ENCODE peak calls at places on chromosomes 2 and 18, in six cellular contexts. Q, M, J, K, W and I are unnamed samples.

GRCh38 chr2:21819475-21819874 is 695.7 kb downstream of the TDRD15 start:
- DNase-seq in M (no peak), J (no peak), W (no peak), K (no peak), Q (no peak), I (peak)

GRCh38 chr2:67650292-67651133 is 253.4 kb downstream of the ETAA1 start:
- DNase-seq in J (peak), W (peak), Q (no peak), K (peak), M (peak), I (peak)

GRCh38 chr2:58541511-58541910 is 300.4 kb upstream of the FANCL start:
- DNase-seq in Q (no peak), W (no peak), J (no peak), M (no peak), K (no peak), I (no peak)

GRCh38 chr2:26693287-26693849 is 846 bp downstream of the KCNK3 start:
- DNase-seq in Q (no peak), K (peak), W (no peak), J (no peak), M (peak), I (no peak)

GRCh38 chr18:79487198-79488165 is 91.8 kb downstream of the NFATC1 start:
- DNase-seq in J (no peak), K (peak), M (no peak), Q (no peak), W (no peak), I (no peak)

GRCh38 chr2:128237911-128238697 is 80.6 kb downstream of the HS6ST1 start:
- DNase-seq in M (no peak), Q (peak), W (no peak), K (no peak), J (no peak), I (no peak)

GRCh38 chr2:214103199-214104001 is 307.5 kb upstream of the VWC2L start:
- DNase-seq in W (no peak), J (no peak), Q (no peak), K (no peak), M (no peak), I (no peak)

GRCh38 chr18:10771053-10771709 is 245.4 kb downstream of the NAPG start:
- DNase-seq in M (no peak), J (no peak), Q (no peak), W (no peak), K (no peak), I (peak)

GRCh38 chr2:204468689-204469429 is 76.4 kb upstream of the PARD3B start:
- DNase-seq in K (no peak), W (peak), M (no peak), J (peak), Q (no peak), I (peak)

GRCh38 chr18:8890957-8891464 is 185.7 kb downstream of the MTCL1 start:
- DNase-seq in K (no peak), Q (no peak), J (peak), M (no peak), W (peak), I (peak)

GRCh38 chr2:27431395-27431794 is 3.0 kb downstream of the NRBP1 start:
- DNase-seq in K (no peak), W (peak), Q (no peak), J (peak), M (no peak), I (peak)

GRCh38 chr2:220593526-220593925 is 966.1 kb downstream of the SLC4A3 start:
- DNase-seq in J (no peak), K (no peak), W (no peak), M (no peak), Q (no peak), I (no peak)

GRCh38 chr2:24613154-24613814 is 122.2 kb downstream of the NCOA1 start:
- DNase-seq in Q (no peak), J (peak), M (peak), W (peak), K (no peak), I (peak)

GRCh38 chr2:226796840-226797288 is 2.8 kb downstream of the IRS1 start:
- DNase-seq in Q (no peak), J (no peak), M (no peak), W (peak), K (peak), I (peak)

GRCh38 chr2:215830313-215830712 is 183.0 kb downstream of the MREG start:
- DNase-seq in W (peak), J (peak), K (peak), Q (no peak), M (no peak), I (peak)

GRCh38 chr2:202541137-202541536 is 93.6 kb upstream of the FAM117B start:
- DNase-seq in J (peak), Q (no peak), K (no peak), M (no peak), W (no peak), I (no peak)

GRCh38 chr18:34159691-34160185 is 65.0 kb downstream of the NOL4 start:
- DNase-seq in Q (no peak), W (no peak), M (no peak), K (no peak), J (no peak), I (no peak)

GRCh38 chr2:161138429-161138828 is 21.8 kb upstream of the TANK start:
- DNase-seq in W (no peak), M (no peak), K (no peak), J (no peak), Q (no peak), I (no peak)

GRCh38 chr2:68734176-68734575 is 435 bp upstream of the ARHGAP25 start:
- DNase-seq in Q (peak), J (no peak), K (no peak), W (no peak), M (no peak), I (no peak)

GRCh38 chr18:13878858-13879257 is 36.5 kb downstream of the MC2R start:
- DNase-seq in Q (no peak), J (no peak), W (no peak), K (no peak), M (no peak), I (no peak)

GRCh38 chr2:178804791-178805190 is 2.4 kb downstream of the TTN start:
- DNase-seq in W (peak), J (no peak), M (peak), Q (no peak), K (no peak), I (peak)

GRCh38 chr2:86445436-86445835 is 4.3 kb downstream of the KDM3A start:
- DNase-seq in K (no peak), M (no peak), W (no peak), J (no peak), Q (no peak), I (no peak)

GRCh38 chr2:237614151-237614720 is 13.2 kb upstream of the LRRFIP1 start:
- DNase-seq in K (no peak), M (peak), Q (no peak), W (no peak), J (peak), I (no peak)
- TF ChIP-seq CTCF in K (no peak), M (peak), Q (no peak), W (no peak), J (no peak), I (no peak)

GRCh38 chr2:100736121-100736915 is 83.6 kb upstream of the NPAS2 start:
- DNase-seq in J (no peak), Q (no peak), W (no peak), K (no peak), M (no peak), I (no peak)

GRCh38 chr2:100733344-100734187 is 86.4 kb upstream of the NPAS2 start:
- DNase-seq in W (peak), Q (no peak), J (peak), M (peak), K (no peak), I (peak)

GRCh38 chr2:100731535-100731981 is 88.4 kb upstream of the NPAS2 start:
- DNase-seq in J (peak), W (peak), M (no peak), K (no peak), Q (no peak), I (peak)

GRCh38 chr2:100726866-100727265 is 93.1 kb upstream of the NPAS2 start:
- DNase-seq in K (no peak), Q (no peak), J (no peak), M (no peak), W (no peak), I (no peak)

DNA sequence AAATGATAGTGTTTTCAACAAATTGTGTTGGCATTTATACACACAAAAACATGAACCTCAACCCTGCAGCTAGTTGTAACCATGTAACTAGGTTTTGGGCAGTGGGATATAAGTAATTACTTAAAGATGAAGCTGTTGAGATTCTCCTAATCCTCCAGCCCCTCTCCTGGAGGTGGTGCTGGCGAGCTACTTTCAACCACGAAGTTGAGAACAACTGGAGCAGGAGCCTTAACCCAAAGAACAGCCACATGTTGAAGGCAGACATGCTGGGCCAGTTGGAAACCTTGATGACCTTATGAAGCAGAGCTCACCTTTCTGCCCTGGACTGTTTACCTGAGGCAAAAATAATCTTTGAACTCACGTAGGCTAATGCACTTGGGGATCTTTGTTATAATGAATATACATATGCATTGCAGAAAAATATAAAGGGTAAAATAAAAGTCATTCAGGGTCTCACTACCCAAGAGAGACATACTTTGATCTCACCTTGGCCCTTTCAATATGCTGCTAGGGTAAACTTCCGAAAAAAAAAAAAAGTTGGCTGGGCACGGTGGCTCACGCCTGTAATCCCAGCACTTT is 89.6 kb upstream of the NPAS2 start:
- DNase-seq in M (peak), K (peak), W (peak), Q (peak), J (peak), I (peak)
- TF ChIP-seq CTCF in M (peak), K (peak), W (peak), Q (peak), J (peak), I (peak)

DNA sequence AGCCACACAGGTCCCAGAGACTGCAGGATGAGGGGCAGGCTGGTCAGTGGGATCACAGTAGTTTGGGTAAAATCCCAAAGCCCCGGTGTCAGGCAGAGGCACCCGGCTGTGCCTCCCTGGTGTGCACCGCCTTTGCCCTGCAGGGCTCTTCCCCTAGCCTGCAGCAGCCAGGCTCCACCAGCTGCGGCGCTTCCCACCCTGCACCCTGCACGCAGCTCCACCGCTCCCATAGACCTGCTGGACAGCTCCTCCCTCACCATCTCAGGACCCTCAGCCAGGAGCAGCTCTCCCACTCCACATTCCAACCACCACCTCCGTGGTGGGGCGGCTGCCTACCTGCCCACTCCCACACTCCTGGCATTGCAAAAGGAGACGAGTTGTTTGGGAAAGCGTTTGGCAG is 287.3 kb upstream of the HDAC4 start:
- DNase-seq in M (no peak), J (no peak), W (no peak), K (no peak), Q (peak), I (no peak)
- TF ChIP-seq CTCF in M (no peak), J (no peak), W (no peak), K (no peak), Q (no peak), I (peak)

DNA sequence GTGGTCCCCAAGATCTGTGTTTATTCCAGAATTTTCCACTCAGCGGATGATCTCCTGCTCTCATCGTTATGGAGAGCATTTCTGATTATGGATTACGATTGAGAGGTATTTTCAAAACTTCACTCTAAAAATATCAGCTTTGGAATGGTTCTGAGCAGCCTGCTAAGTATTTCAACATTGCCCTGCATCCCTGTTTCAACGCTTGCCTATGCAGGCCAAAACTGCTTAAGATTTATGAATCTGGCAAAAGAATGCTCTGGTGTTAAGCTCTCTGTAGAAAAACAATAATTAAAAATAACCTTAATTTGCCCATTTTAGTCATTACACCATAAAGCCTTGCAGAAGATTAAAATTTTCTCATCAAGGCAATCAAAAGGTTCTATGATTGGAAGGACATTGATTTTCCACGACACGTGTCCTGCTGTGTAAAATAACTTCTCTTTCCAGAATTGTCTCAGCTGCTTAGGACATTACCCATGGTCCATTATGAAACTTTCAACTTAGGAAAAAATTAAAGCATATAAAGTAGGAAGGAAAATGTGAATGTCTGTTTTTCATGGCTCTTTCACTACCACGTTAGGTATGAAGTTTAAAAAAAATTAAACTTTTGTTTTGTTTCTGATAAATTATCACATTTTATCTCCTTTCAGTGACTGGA is 229.9 kb downstream of the ACKR3 start:
- DNase-seq in M (no peak), K (no peak), W (peak), Q (no peak), J (peak), I (no peak)
- TF ChIP-seq CTCF in M (no peak), K (no peak), W (no peak), Q (no peak), J (no peak), I (no peak)

GRCh38 chr2:100561191-100561590 is 1.6 kb upstream of the PDCL3 start:
- DNase-seq in J (no peak), Q (no peak), W (no peak), M (no peak), K (no peak), I (peak)
- TF ChIP-seq CTCF in J (no peak), Q (no peak), W (no peak), M (no peak), K (no peak), I (no peak)

GRCh38 chr18:73895701-73896100 is 251.9 kb downstream of the FBXO15 start:
- DNase-seq in W (no peak), K (no peak), Q (no peak), M (no peak), J (no peak), I (no peak)

GRCh38 chr18:73888565-73888964 is 259.1 kb downstream of the FBXO15 start:
- DNase-seq in J (no peak), W (no peak), M (no peak), K (no peak), Q (no peak), I (no peak)

GRCh38 chr18:73887801-73888200 is 259.8 kb downstream of the FBXO15 start:
- DNase-seq in Q (no peak), K (no peak), M (no peak), J (no peak), W (no peak), I (no peak)

GRCh38 chr18:73893879-73894278 is 253.8 kb downstream of the FBXO15 start:
- DNase-seq in J (no peak), Q (no peak), W (no peak), K (no peak), M (no peak), I (peak)

GRCh38 chr18:73891572-73892421 is 255.8 kb downstream of the FBXO15 start:
- DNase-seq in K (no peak), M (no peak), W (no peak), Q (no peak), J (no peak), I (peak)
- TF ChIP-seq CTCF in K (no peak), M (no peak), W (peak), Q (no peak), J (no peak), I (no peak)

GRCh38 chr2:200329798-200330197 is 23.3 kb downstream of the SPATS2L start:
- DNase-seq in W (no peak), Q (no peak), J (no peak), K (no peak), M (no peak), I (no peak)
- TF ChIP-seq CTCF in W (no peak), Q (no peak), J (no peak), K (no peak), M (no peak), I (no peak)

GRCh38 chr2:235498556-235499305 is 4.9 kb downstream of the AGAP1 start:
- DNase-seq in M (no peak), W (no peak), J (no peak), Q (no peak), K (no peak), I (peak)
- TF ChIP-seq CTCF in M (no peak), W (no peak), J (no peak), Q (no peak), K (no peak), I (peak)

GRCh38 chr2:241671457-241672240 is 15.0 kb downstream of the DTYMK start:
- DNase-seq in M (no peak), W (no peak), J (no peak), Q (no peak), K (no peak), I (no peak)

GRCh38 chr2:241675885-241676284 is 10.7 kb downstream of the DTYMK start:
- DNase-seq in Q (no peak), K (no peak), M (peak), J (no peak), W (no peak), I (no peak)

GRCh38 chr2:241672243-241673188 is 14.1 kb downstream of the DTYMK start:
- DNase-seq in Q (no peak), W (no peak), M (no peak), J (no peak), K (no peak), I (no peak)

GRCh38 chr2:241673189-241673663 is 13.4 kb downstream of the DTYMK start:
- DNase-seq in Q (no peak), W (no peak), J (no peak), K (no peak), M (no peak), I (no peak)

GRCh38 chr2:241673797-241674725 is 12.6 kb downstream of the DTYMK start:
- DNase-seq in Q (no peak), M (no peak), K (peak), W (peak), J (no peak), I (no peak)
- TF ChIP-seq CTCF in Q (no peak), M (no peak), K (no peak), W (no peak), J (no peak), I (no peak)